ENCODE peak calls at places on chromosomes 5 and 9, in nine cellular contexts. One of them, this sample, is unnamed.

GRCh38 chr9:109817146-109817845 is 37.3 kb downstream of the PALM2AKAP2 start:
- DNase-seq in GM20000: no peak
- DNase-seq in HTR-8/SVneo: no peak
- DNase-seq in HEK293T: no peak
- DNase-seq in nephron progenitor cell: no peak
- DNase-seq in NCI-H2029: no peak
- DNase-seq in activated T-helper 1 cell treated with anti-CD3 and anti-CD28 coated beads, Interleukin-12 subunit alpha, Interleukin-12 subunit beta, Interleukin-2, Interleukin-4 antibody, amounts not matched to agents 30 ng/mL and 10 ng/mL and 1 ng/mL, durations not matched to agents 14 hours and 24 hours and 36 hours: no peak
- DNase-seq in MV-4-11: no peak
- DNase-seq in omental fat pad: no peak
- DNase-seq in this sample: no peak

GRCh38 chr9:24293391-24293790 is 252.3 kb downstream of the IZUMO3 start:
- DNase-seq in GM20000: no peak
- DNase-seq in HTR-8/SVneo: no peak
- DNase-seq in HEK293T: no peak
- DNase-seq in nephron progenitor cell: no peak
- DNase-seq in NCI-H2029: no peak
- DNase-seq in activated T-helper 1 cell treated with anti-CD3 and anti-CD28 coated beads, Interleukin-12 subunit alpha, Interleukin-12 subunit beta, Interleukin-2, Interleukin-4 antibody, amounts not matched to agents 30 ng/mL and 10 ng/mL and 1 ng/mL, durations not matched to agents 14 hours and 24 hours and 36 hours: no peak
- DNase-seq in MV-4-11: no peak
- DNase-seq in omental fat pad: no peak
- DNase-seq in this sample: peak

GRCh38 chr9:93525476-93525875 is 50.9 kb upstream of the PHF2 start:
- DNase-seq in GM20000: no peak
- DNase-seq in HTR-8/SVneo: no peak
- DNase-seq in HEK293T: no peak
- DNase-seq in nephron progenitor cell: no peak
- DNase-seq in NCI-H2029: no peak
- DNase-seq in activated T-helper 1 cell treated with anti-CD3 and anti-CD28 coated beads, Interleukin-12 subunit alpha, Interleukin-12 subunit beta, Interleukin-2, Interleukin-4 antibody, amounts not matched to agents 30 ng/mL and 10 ng/mL and 1 ng/mL, durations not matched to agents 14 hours and 24 hours and 36 hours: no peak
- DNase-seq in MV-4-11: no peak
- DNase-seq in omental fat pad: no peak
- DNase-seq in this sample: no peak

GRCh38 chr5:14265574-14265973 is 122.4 kb downstream of the TRIO start:
- DNase-seq in GM20000: no peak
- DNase-seq in HTR-8/SVneo: peak
- DNase-seq in HEK293T: no peak
- DNase-seq in nephron progenitor cell: no peak
- DNase-seq in NCI-H2029: no peak
- DNase-seq in activated T-helper 1 cell treated with anti-CD3 and anti-CD28 coated beads, Interleukin-12 subunit alpha, Interleukin-12 subunit beta, Interleukin-2, Interleukin-4 antibody, amounts not matched to agents 30 ng/mL and 10 ng/mL and 1 ng/mL, durations not matched to agents 14 hours and 24 hours and 36 hours: no peak
- DNase-seq in MV-4-11: no peak
- DNase-seq in omental fat pad: no peak
- DNase-seq in this sample: no peak

GRCh38 chr5:73820321-73820720 is 194.3 kb downstream of the ARHGEF28 start:
- DNase-seq in GM20000: no peak
- DNase-seq in HTR-8/SVneo: no peak
- DNase-seq in HEK293T: no peak
- DNase-seq in nephron progenitor cell: no peak
- DNase-seq in NCI-H2029: no peak
- DNase-seq in activated T-helper 1 cell treated with anti-CD3 and anti-CD28 coated beads, Interleukin-12 subunit alpha, Interleukin-12 subunit beta, Interleukin-2, Interleukin-4 antibody, amounts not matched to agents 30 ng/mL and 10 ng/mL and 1 ng/mL, durations not matched to agents 14 hours and 24 hours and 36 hours: no peak
- DNase-seq in MV-4-11: no peak
- DNase-seq in omental fat pad: no peak
- DNase-seq in this sample: no peak

GRCh38 chr9:12640021-12640587 is 53.1 kb upstream of the TYRP1 start:
- DNase-seq in GM20000: peak
- DNase-seq in HTR-8/SVneo: peak
- DNase-seq in HEK293T: peak
- DNase-seq in nephron progenitor cell: no peak
- DNase-seq in NCI-H2029: peak
- DNase-seq in activated T-helper 1 cell treated with anti-CD3 and anti-CD28 coated beads, Interleukin-12 subunit alpha, Interleukin-12 subunit beta, Interleukin-2, Interleukin-4 antibody, amounts not matched to agents 30 ng/mL and 10 ng/mL and 1 ng/mL, durations not matched to agents 14 hours and 24 hours and 36 hours: no peak
- DNase-seq in MV-4-11: peak
- DNase-seq in omental fat pad: no peak
- DNase-seq in this sample: peak

GRCh38 chr9:114382951-114383865 is 4.6 kb downstream of the AKNA start:
- DNase-seq in GM20000: peak
- DNase-seq in HTR-8/SVneo: no peak
- DNase-seq in HEK293T: no peak
- DNase-seq in nephron progenitor cell: no peak
- DNase-seq in NCI-H2029: no peak
- DNase-seq in activated T-helper 1 cell treated with anti-CD3 and anti-CD28 coated beads, Interleukin-12 subunit alpha, Interleukin-12 subunit beta, Interleukin-2, Interleukin-4 antibody, amounts not matched to agents 30 ng/mL and 10 ng/mL and 1 ng/mL, durations not matched to agents 14 hours and 24 hours and 36 hours: peak
- DNase-seq in MV-4-11: peak
- DNase-seq in omental fat pad: no peak
- DNase-seq in this sample: no peak

GRCh38 chr5:63125862-63126261 is 547.2 kb downstream of the LRRC70 start:
- DNase-seq in GM20000: peak
- DNase-seq in HTR-8/SVneo: peak
- DNase-seq in HEK293T: peak
- DNase-seq in nephron progenitor cell: no peak
- DNase-seq in NCI-H2029: no peak
- DNase-seq in activated T-helper 1 cell treated with anti-CD3 and anti-CD28 coated beads, Interleukin-12 subunit alpha, Interleukin-12 subunit beta, Interleukin-2, Interleukin-4 antibody, amounts not matched to agents 30 ng/mL and 10 ng/mL and 1 ng/mL, durations not matched to agents 14 hours and 24 hours and 36 hours: no peak
- DNase-seq in MV-4-11: peak
- DNase-seq in omental fat pad: no peak
- DNase-seq in this sample: no peak

GRCh38 chr9:120980951-120981350 is 54.4 kb upstream of the TRAF1 start:
- DNase-seq in GM20000: no peak
- DNase-seq in HTR-8/SVneo: no peak
- DNase-seq in HEK293T: no peak
- DNase-seq in nephron progenitor cell: no peak
- DNase-seq in NCI-H2029: no peak
- DNase-seq in activated T-helper 1 cell treated with anti-CD3 and anti-CD28 coated beads, Interleukin-12 subunit alpha, Interleukin-12 subunit beta, Interleukin-2, Interleukin-4 antibody, amounts not matched to agents 30 ng/mL and 10 ng/mL and 1 ng/mL, durations not matched to agents 14 hours and 24 hours and 36 hours: no peak
- DNase-seq in MV-4-11: no peak
- DNase-seq in omental fat pad: no peak
- DNase-seq in this sample: no peak

This sample was measured in DMS153.